ENCODE peak calls at places on chromosomes 13 and 19, in five cellular contexts. Y is brain microvascular endothelial cell; K is stimulated activated CD4-positive, alpha-beta T cell treated with anti-CD3 and anti-CD28 coated beads, Interleukin-1b, Interleukin-23, amount 100 ng/mL, for 1 hour; C is HEK293T; W is iris pigment epithelial cell. N is an unnamed sample.

GRCh38 chr19:15684828-15685227 is 11.9 kb downstream of the CYP4F12 start:
- DNase-seq in Y (no peak), K (no peak), C (no peak), W (no peak), N (no peak)

GRCh38 chr19:39110263-39110967 is 15.2 kb upstream of the PAK4 start:
- DNase-seq in Y (no peak), K (peak; percentile 53), C (peak; percentile 79), W (no peak), N (peak; percentile 67)

GRCh38 chr19:38596057-38596981 is 21.4 kb downstream of the MAP4K1 start:
- DNase-seq in Y (no peak), K (no peak), C (peak; percentile 92), W (peak; percentile 6), N (peak; percentile 24)

GRCh38 chr13:24679686-24680085 is 522 bp upstream of the ATP12A start:
- DNase-seq in Y (no peak), K (no peak), C (no peak), W (no peak), N (no peak)

GRCh38 chr19:13784731-13785452 is 10.4 kb upstream of the ZSWIM4 start:
- DNase-seq in Y (peak; percentile 40), K (peak; percentile 44), C (peak; percentile 72), W (peak; percentile 63), N (peak; percentile 62)

GRCh38 chr13:107069107-107069776 is 501.3 kb upstream of the ARGLU1 start:
- DNase-seq in Y (peak; percentile 20), K (no peak), C (no peak), W (peak; percentile 39), N (no peak)

GRCh38 chr19:3345850-3346460 is 20.4 kb upstream of the NFIC start:
- DNase-seq in Y (no peak), K (no peak), C (no peak), W (no peak), N (no peak)

GRCh38 chr19:35168261-35168660 is 13.7 kb downstream of the FXYD5 start:
- DNase-seq in Y (no peak), K (no peak), C (no peak), W (no peak), N (no peak)

GRCh38 chr19:41298327-41298964 is 11.5 kb upstream of the CCDC97 start:
- DNase-seq in Y (peak; percentile 91), K (no peak), C (no peak), W (peak; percentile 81), N (peak; percentile 71)

GRCh38 chr19:3857449-3858003 is 11.3 kb downstream of the ZFR2 start:
- DNase-seq in Y (no peak), K (no peak), C (no peak), W (no peak), N (peak; percentile 30)

GRCh38 chr13:79401259-79402071 is 4.6 kb downstream of the RBM26 start:
- DNase-seq in Y (no peak), K (no peak), C (no peak), W (no peak), N (no peak)

GRCh38 chr19:41321600-41322270 is 11.8 kb downstream of the CCDC97 start:
- DNase-seq in Y (peak; percentile 63), K (no peak), C (peak; percentile 59), W (peak; percentile 74), N (no peak)

GRCh38 chr13:112118451-112119064 is 51.6 kb downstream of the SOX1 start:
- DNase-seq in Y (no peak), K (no peak), C (no peak), W (no peak), N (no peak)

GRCh38 chr13:80509264-80509663 is 168.3 kb upstream of the SPRY2 start:
- DNase-seq in Y (no peak), K (no peak), C (no peak), W (no peak), N (no peak)

GRCh38 chr13:67146523-67147130 is 83.5 kb downstream of the PCDH9 start:
- DNase-seq in Y (no peak), K (no peak), C (no peak), W (no peak), N (no peak)

GRCh38 chr13:33677215-33677614 is 140.7 kb upstream of the RFC3 start:
- DNase-seq in Y (no peak), K (no peak), C (no peak), W (no peak), N (no peak)

GRCh38 chr19:8566855-8567254 is 10.4 kb downstream of the MYO1F start:
- DNase-seq in Y (no peak), K (no peak), C (no peak), W (peak; percentile 38), N (no peak)

GRCh38 chr19:11279505-11280236 is 16.3 kb upstream of the TSPAN16 start:
- DNase-seq in Y (no peak), K (no peak), C (no peak), W (no peak), N (peak; percentile 88)

GRCh38 chr13:101393140-101393539 is 23.2 kb downstream of the NALCN start:
- DNase-seq in Y (no peak), K (no peak), C (no peak), W (no peak), N (no peak)

GRCh38 chr13:24341439-24341838 is 32.1 kb downstream of the C1QTNF9 start:
- DNase-seq in Y (no peak), K (no peak), C (no peak), W (no peak), N (no peak)

GRCh38 chr19:29855771-29856510 is 44.1 kb downstream of the CCNE1 start:
- DNase-seq in Y (no peak), K (no peak), C (no peak), W (no peak), N (no peak)

GRCh38 chr19:49421039-49421877 is 2.0 kb downstream of the PTH2 start:
- DNase-seq in Y (peak; percentile 49), K (no peak), C (peak; percentile 81), W (peak; percentile 43), N (no peak)

N was measured in T-helper 2 cell.